ENCODE peak calls at places on chromosome 10, in seven cellular contexts. S is sigmoid colon, K is H1, T is right lobe of liver, M is HepG2, F is uterus, B is ovary. C is an unnamed sample.

GRCh38 chr10:33337335-33337854 is 2.9 kb upstream of the NRP1 start:
- DNase-seq in S (no peak), K (no peak), T (no peak), M (no peak), F (no peak), B (peak), C (no peak)

GRCh38 chr10:132914732-132915131 is 27.6 kb downstream of the CFAP46 start:
- DNase-seq in S (peak), K (no peak), T (no peak), M (no peak), F (no peak), B (no peak), C (no peak)

GRCh38 chr10:17354781-17355180 is 99.6 kb downstream of the ST8SIA6 start:
- DNase-seq in S (no peak), K (no peak), T (no peak), M (no peak), F (no peak), B (no peak), C (no peak)

GRCh38 chr10:61039868-61040267 is 95.9 kb upstream of the RHOBTB1 start:
- DNase-seq in S (no peak), K (no peak), T (no peak), M (peak), F (no peak), B (no peak), C (no peak)

GRCh38 chr10:119478111-119479047 is 64.1 kb downstream of the RGS10 start:
- DNase-seq in S (no peak), K (no peak), T (no peak), M (no peak), F (no peak), B (no peak), C (no peak)

GRCh38 chr10:77844713-77845454 is 81.7 kb downstream of the DLG5 start:
- DNase-seq in S (no peak), K (no peak), T (no peak), M (no peak), F (no peak), B (no peak), C (peak)

GRCh38 chr10:77192402-77192801 is 445.2 kb downstream of the KCNMA1 start:
- DNase-seq in S (no peak), K (no peak), T (no peak), M (no peak), F (no peak), B (no peak), C (no peak)

GRCh38 chr10:122054046-122055025 is 65.4 kb downstream of the TACC2 start:
- DNase-seq in S (peak), K (peak), T (no peak), M (peak), F (peak), B (peak), C (no peak)

GRCh38 chr10:84593546-84593945 is 265.2 kb downstream of the CCSER2 start:
- DNase-seq in S (no peak), K (no peak), T (no peak), M (no peak), F (no peak), B (no peak), C (no peak)

GRCh38 chr10:126592901-126593300 is 77.6 kb downstream of the C10orf90 start:
- DNase-seq in S (no peak), K (no peak), T (no peak), M (no peak), F (no peak), B (no peak), C (no peak)

GRCh38 chr10:104127411-104127810 is 5.4 kb downstream of the SFR1 start:
- DNase-seq in S (no peak), K (peak), T (no peak), M (no peak), F (no peak), B (no peak), C (no peak)

GRCh38 chr10:66209025-66209424 is 716.8 kb upstream of the LRRTM3 start:
- DNase-seq in S (no peak), K (no peak), T (no peak), M (no peak), F (no peak), B (no peak), C (no peak)

GRCh38 chr10:29621161-29621560 is 13.6 kb downstream of the SVIL start:
- DNase-seq in S (peak), K (no peak), T (no peak), M (peak), F (no peak), B (peak), C (no peak)

GRCh38 chr10:45418417-45418858 is 44.4 kb downstream of the ALOX5 start:
- DNase-seq in S (no peak), K (no peak), T (no peak), M (no peak), F (no peak), B (no peak), C (no peak)

GRCh38 chr10:35215107-35215506 is 88.5 kb downstream of the CREM start:
- DNase-seq in S (no peak), K (no peak), T (no peak), M (no peak), F (no peak), B (no peak), C (no peak)

GRCh38 chr10:35216303-35216905 is 89.8 kb downstream of the CREM start:
- DNase-seq in S (peak), K (no peak), T (peak), M (peak), F (no peak), B (no peak), C (no peak)

GRCh38 chr10:35218339-35218955 is 91.8 kb downstream of the CREM start:
- DNase-seq in S (peak), K (peak), T (peak), M (peak), F (peak), B (peak), C (peak)

GRCh38 chr10:35219292-35219691 is 92.6 kb downstream of the CREM start:
- DNase-seq in S (no peak), K (no peak), T (no peak), M (no peak), F (no peak), B (no peak), C (no peak)

DNA sequence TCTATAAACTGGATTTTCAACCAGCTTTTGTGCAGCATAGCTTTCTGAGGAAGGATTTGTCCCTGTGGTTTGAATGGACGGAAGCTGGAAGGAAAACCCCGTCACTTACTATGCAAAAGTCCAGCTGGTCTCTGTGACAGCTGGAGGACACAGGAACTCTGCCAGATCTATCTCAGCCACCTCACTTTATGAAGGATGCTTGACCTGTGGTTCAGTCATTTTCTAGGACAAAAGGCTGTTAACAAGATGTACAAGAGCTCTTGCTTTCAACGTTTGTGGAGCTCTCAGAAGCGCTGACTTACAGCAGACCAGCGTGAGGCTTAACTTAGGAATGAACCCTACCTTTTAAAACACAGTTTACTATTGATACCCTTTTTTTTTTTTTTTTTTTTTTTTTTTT is 90.8 kb downstream of the CREM start:
- DNase-seq in S (peak), K (no peak), T (no peak), M (no peak), F (no peak), B (no peak), C (no peak)
- H3K27ac ChIP-seq in S (no peak), K (no peak), T (no peak), M (no peak), F (no peak), B (no peak), C (no peak)

DNA sequence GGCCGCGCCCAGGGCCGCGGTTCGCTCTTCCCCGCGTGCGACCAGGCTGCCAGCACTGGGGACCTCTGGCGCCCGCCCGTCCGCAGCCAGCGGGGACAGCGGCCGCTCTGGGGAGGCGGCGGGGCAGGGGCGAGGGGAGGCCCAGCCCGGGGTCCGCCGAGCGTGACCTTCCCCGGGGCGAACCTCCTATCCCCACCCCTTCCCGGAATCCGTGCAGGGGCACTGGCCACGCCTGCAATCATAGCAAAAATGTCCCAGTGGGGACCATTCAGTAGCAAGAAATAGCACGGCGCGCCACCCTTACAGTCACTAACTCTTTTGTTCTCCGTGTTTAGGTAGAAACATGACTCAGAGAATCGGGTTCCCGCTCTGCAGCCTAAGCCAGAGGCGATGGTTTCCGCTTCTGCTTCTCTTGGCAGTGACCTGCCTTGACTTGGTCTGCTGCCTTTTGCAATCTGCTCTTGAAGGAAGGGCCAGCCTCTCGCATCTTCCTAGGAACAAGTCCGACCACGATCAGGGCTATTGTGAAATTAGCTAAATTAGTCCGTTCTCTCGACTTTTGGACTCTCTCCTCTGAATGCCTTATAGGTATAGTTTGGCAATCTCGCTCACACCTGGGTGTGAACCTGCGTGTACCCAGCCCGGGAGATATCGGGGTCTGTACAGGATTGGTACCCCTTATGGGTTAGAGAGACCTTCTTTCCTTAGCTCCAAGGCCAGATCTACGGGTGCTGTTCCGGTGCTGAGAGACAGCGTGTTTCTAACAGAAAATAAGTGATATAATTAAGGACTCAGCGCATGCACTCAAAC is 79.4 kb upstream of the ACBD5 start:
- DNase-seq in S (peak), K (no peak), T (peak), M (no peak), F (peak), B (no peak), C (peak)
- H3K4me3 ChIP-seq in S (peak), K (no peak), T (peak), M (no peak), F (no peak), B (no peak), C (peak)

GRCh38 chr10:124696446-124697392 is 47.5 kb downstream of the FAM53B start:
- DNase-seq in S (no peak), K (no peak), T (no peak), M (no peak), F (no peak), B (no peak), C (no peak)
- TF ChIP-seq POLR2A in S (no peak), K (no peak), T (no peak), M (no peak), F (no peak), B (no peak), C (no peak)

GRCh38 chr10:31697271-31698168 is 231.1 kb downstream of the ARHGAP12 start:
- DNase-seq in S (peak), K (no peak), T (peak), M (no peak), F (peak), B (peak), C (peak)

GRCh38 chr10:31701546-31701945 is 227.1 kb downstream of the ARHGAP12 start:
- DNase-seq in S (no peak), K (no peak), T (no peak), M (no peak), F (no peak), B (no peak), C (no peak)

GRCh38 chr10:31698169-31698890 is 230.3 kb downstream of the ARHGAP12 start:
- DNase-seq in S (peak), K (no peak), T (no peak), M (no peak), F (peak), B (peak), C (no peak)

GRCh38 chr10:31702005-31702404 is 226.6 kb downstream of the ARHGAP12 start:
- DNase-seq in S (no peak), K (no peak), T (no peak), M (no peak), F (no peak), B (no peak), C (no peak)

GRCh38 chr10:31700222-31700621 is 228.4 kb downstream of the ARHGAP12 start:
- DNase-seq in S (no peak), K (no peak), T (no peak), M (no peak), F (no peak), B (no peak), C (no peak)
- H3K27ac ChIP-seq in S (peak), K (no peak), T (peak), M (no peak), F (peak), B (peak), C (peak)

GRCh38 chr10:70490142-70490541 is 11.6 kb downstream of the PALD1 start:
- DNase-seq in S (no peak), K (no peak), T (no peak), M (no peak), F (no peak), B (no peak), C (no peak)
- H3K4me3 ChIP-seq in S (no peak), K (no peak), T (no peak), M (no peak), F (no peak), B (no peak), C (no peak)

GRCh38 chr10:71573562-71574300 is 145.8 kb downstream of the C10orf105 start:
- DNase-seq in S (no peak), K (no peak), T (no peak), M (no peak), F (no peak), B (no peak), C (no peak)
- TF ChIP-seq POLR2A in S (no peak), K (no peak), T (no peak), M (no peak), F (no peak), B (no peak), C (no peak)